ENCODE peak calls at places on chromosome 6, in nine cellular contexts. One of them, this sample, is unnamed.

GRCh38 chr6:36252005-36252404 is 17.9 kb upstream of the PNPLA1 start:
- DNase-seq in activated naive CD8-positive, alpha-beta T cell treated with anti-CD3 and anti-CD28 coated beads, Interleukin-2, amount 50 U/mL, for 16 hours: no peak
- DNase-seq in stimulated activated CD4-positive, alpha-beta T cell treated with anti-CD3 and anti-CD28 coated beads, Interleukin-12 subunit alpha, Interleukin-12 subunit beta, amount 100 ng/mL, for 4 hours: no peak
- DNase-seq in GM20000: no peak
- DNase-seq in AG08395: no peak
- DNase-seq in OCI-M1: no peak
- DNase-seq in fibroblast of lung: no peak
- DNase-seq in psoas muscle: no peak
- DNase-seq in prostate gland: no peak
- DNase-seq in this sample: no peak

GRCh38 chr6:157471895-157472686 is 91.1 kb downstream of the ZDHHC14 start:
- DNase-seq in activated naive CD8-positive, alpha-beta T cell treated with anti-CD3 and anti-CD28 coated beads, Interleukin-2, amount 50 U/mL, for 16 hours: no peak
- DNase-seq in stimulated activated CD4-positive, alpha-beta T cell treated with anti-CD3 and anti-CD28 coated beads, Interleukin-12 subunit alpha, Interleukin-12 subunit beta, amount 100 ng/mL, for 4 hours: no peak
- DNase-seq in GM20000: no peak
- DNase-seq in AG08395: no peak
- DNase-seq in OCI-M1: no peak
- DNase-seq in fibroblast of lung: no peak
- DNase-seq in psoas muscle: no peak
- DNase-seq in prostate gland: no peak
- DNase-seq in this sample: no peak

GRCh38 chr6:27290065-27290849 is 21.8 kb downstream of the POM121L2 start:
- DNase-seq in activated naive CD8-positive, alpha-beta T cell treated with anti-CD3 and anti-CD28 coated beads, Interleukin-2, amount 50 U/mL, for 16 hours: no peak
- DNase-seq in stimulated activated CD4-positive, alpha-beta T cell treated with anti-CD3 and anti-CD28 coated beads, Interleukin-12 subunit alpha, Interleukin-12 subunit beta, amount 100 ng/mL, for 4 hours: no peak
- DNase-seq in GM20000: no peak
- DNase-seq in AG08395: no peak
- DNase-seq in OCI-M1: peak
- DNase-seq in fibroblast of lung: no peak
- DNase-seq in psoas muscle: no peak
- DNase-seq in prostate gland: no peak
- DNase-seq in this sample: no peak

GRCh38 chr6:119325559-119326240 is 23.9 kb downstream of the MAN1A1 start:
- DNase-seq in activated naive CD8-positive, alpha-beta T cell treated with anti-CD3 and anti-CD28 coated beads, Interleukin-2, amount 50 U/mL, for 16 hours: no peak
- DNase-seq in stimulated activated CD4-positive, alpha-beta T cell treated with anti-CD3 and anti-CD28 coated beads, Interleukin-12 subunit alpha, Interleukin-12 subunit beta, amount 100 ng/mL, for 4 hours: no peak
- DNase-seq in GM20000: no peak
- DNase-seq in AG08395: no peak
- DNase-seq in OCI-M1: no peak
- DNase-seq in fibroblast of lung: no peak
- DNase-seq in psoas muscle: no peak
- DNase-seq in prostate gland: no peak
- DNase-seq in this sample: no peak

GRCh38 chr6:125810435-125810834 is 19.7 kb downstream of the NCOA7 start:
- DNase-seq in activated naive CD8-positive, alpha-beta T cell treated with anti-CD3 and anti-CD28 coated beads, Interleukin-2, amount 50 U/mL, for 16 hours: no peak
- DNase-seq in stimulated activated CD4-positive, alpha-beta T cell treated with anti-CD3 and anti-CD28 coated beads, Interleukin-12 subunit alpha, Interleukin-12 subunit beta, amount 100 ng/mL, for 4 hours: no peak
- DNase-seq in GM20000: no peak
- DNase-seq in AG08395: no peak
- DNase-seq in OCI-M1: no peak
- DNase-seq in fibroblast of lung: no peak
- DNase-seq in psoas muscle: no peak
- DNase-seq in prostate gland: no peak
- DNase-seq in this sample: no peak

GRCh38 chr6:168320661-168321060 is 1.1 kb upstream of the DACT2 start:
- DNase-seq in activated naive CD8-positive, alpha-beta T cell treated with anti-CD3 and anti-CD28 coated beads, Interleukin-2, amount 50 U/mL, for 16 hours: no peak
- DNase-seq in stimulated activated CD4-positive, alpha-beta T cell treated with anti-CD3 and anti-CD28 coated beads, Interleukin-12 subunit alpha, Interleukin-12 subunit beta, amount 100 ng/mL, for 4 hours: no peak
- DNase-seq in GM20000: no peak
- DNase-seq in AG08395: no peak
- DNase-seq in OCI-M1: no peak
- DNase-seq in fibroblast of lung: no peak
- DNase-seq in psoas muscle: no peak
- DNase-seq in prostate gland: no peak
- DNase-seq in this sample: no peak

GRCh38 chr6:49522710-49523593 is 23.2 kb downstream of the GLYATL3 start:
- DNase-seq in activated naive CD8-positive, alpha-beta T cell treated with anti-CD3 and anti-CD28 coated beads, Interleukin-2, amount 50 U/mL, for 16 hours: no peak
- DNase-seq in stimulated activated CD4-positive, alpha-beta T cell treated with anti-CD3 and anti-CD28 coated beads, Interleukin-12 subunit alpha, Interleukin-12 subunit beta, amount 100 ng/mL, for 4 hours: no peak
- DNase-seq in GM20000: no peak
- DNase-seq in AG08395: no peak
- DNase-seq in OCI-M1: no peak
- DNase-seq in fibroblast of lung: no peak
- DNase-seq in psoas muscle: no peak
- DNase-seq in prostate gland: peak
- DNase-seq in this sample: no peak

GRCh38 chr6:128131566-128131965 is 230.7 kb upstream of the THEMIS start:
- DNase-seq in activated naive CD8-positive, alpha-beta T cell treated with anti-CD3 and anti-CD28 coated beads, Interleukin-2, amount 50 U/mL, for 16 hours: no peak
- DNase-seq in stimulated activated CD4-positive, alpha-beta T cell treated with anti-CD3 and anti-CD28 coated beads, Interleukin-12 subunit alpha, Interleukin-12 subunit beta, amount 100 ng/mL, for 4 hours: no peak
- DNase-seq in GM20000: no peak
- DNase-seq in AG08395: no peak
- DNase-seq in OCI-M1: no peak
- DNase-seq in fibroblast of lung: peak
- DNase-seq in psoas muscle: no peak
- DNase-seq in prostate gland: no peak
- DNase-seq in this sample: no peak

GRCh38 chr6:106692112-106692822 is 62.9 kb downstream of the QRSL1 start:
- DNase-seq in activated naive CD8-positive, alpha-beta T cell treated with anti-CD3 and anti-CD28 coated beads, Interleukin-2, amount 50 U/mL, for 16 hours: no peak
- DNase-seq in stimulated activated CD4-positive, alpha-beta T cell treated with anti-CD3 and anti-CD28 coated beads, Interleukin-12 subunit alpha, Interleukin-12 subunit beta, amount 100 ng/mL, for 4 hours: no peak
- DNase-seq in GM20000: no peak
- DNase-seq in AG08395: peak
- DNase-seq in OCI-M1: no peak
- DNase-seq in fibroblast of lung: peak
- DNase-seq in psoas muscle: no peak
- DNase-seq in prostate gland: peak
- DNase-seq in this sample: no peak

GRCh38 chr6:16095180-16095579 is 33.7 kb upstream of the MYLIP start:
- DNase-seq in activated naive CD8-positive, alpha-beta T cell treated with anti-CD3 and anti-CD28 coated beads, Interleukin-2, amount 50 U/mL, for 16 hours: no peak
- DNase-seq in stimulated activated CD4-positive, alpha-beta T cell treated with anti-CD3 and anti-CD28 coated beads, Interleukin-12 subunit alpha, Interleukin-12 subunit beta, amount 100 ng/mL, for 4 hours: no peak
- DNase-seq in GM20000: no peak
- DNase-seq in AG08395: peak
- DNase-seq in OCI-M1: no peak
- DNase-seq in fibroblast of lung: no peak
- DNase-seq in psoas muscle: no peak
- DNase-seq in prostate gland: no peak
- DNase-seq in this sample: no peak

GRCh38 chr6:24504642-24505586 is 10.1 kb downstream of the ALDH5A1 start:
- DNase-seq in activated naive CD8-positive, alpha-beta T cell treated with anti-CD3 and anti-CD28 coated beads, Interleukin-2, amount 50 U/mL, for 16 hours: no peak
- DNase-seq in stimulated activated CD4-positive, alpha-beta T cell treated with anti-CD3 and anti-CD28 coated beads, Interleukin-12 subunit alpha, Interleukin-12 subunit beta, amount 100 ng/mL, for 4 hours: no peak
- DNase-seq in GM20000: no peak
- DNase-seq in AG08395: no peak
- DNase-seq in OCI-M1: no peak
- DNase-seq in fibroblast of lung: no peak
- DNase-seq in psoas muscle: no peak
- DNase-seq in prostate gland: peak
- DNase-seq in this sample: no peak

GRCh38 chr6:146598785-146599405 is at the start of gene ADGB:
- DNase-seq in activated naive CD8-positive, alpha-beta T cell treated with anti-CD3 and anti-CD28 coated beads, Interleukin-2, amount 50 U/mL, for 16 hours: no peak
- DNase-seq in stimulated activated CD4-positive, alpha-beta T cell treated with anti-CD3 and anti-CD28 coated beads, Interleukin-12 subunit alpha, Interleukin-12 subunit beta, amount 100 ng/mL, for 4 hours: no peak
- DNase-seq in GM20000: no peak
- DNase-seq in AG08395: peak
- DNase-seq in OCI-M1: peak
- DNase-seq in fibroblast of lung: peak
- DNase-seq in psoas muscle: peak
- DNase-seq in prostate gland: no peak
- DNase-seq in this sample: no peak

GRCh38 chr6:33075568-33076405 is at the start of gene HLA-DPB1:
- DNase-seq in activated naive CD8-positive, alpha-beta T cell treated with anti-CD3 and anti-CD28 coated beads, Interleukin-2, amount 50 U/mL, for 16 hours: no peak
- DNase-seq in stimulated activated CD4-positive, alpha-beta T cell treated with anti-CD3 and anti-CD28 coated beads, Interleukin-12 subunit alpha, Interleukin-12 subunit beta, amount 100 ng/mL, for 4 hours: no peak
- DNase-seq in GM20000: peak
- DNase-seq in AG08395: peak
- DNase-seq in OCI-M1: peak
- DNase-seq in fibroblast of lung: peak
- DNase-seq in psoas muscle: no peak
- DNase-seq in prostate gland: no peak
- DNase-seq in this sample: no peak

GRCh38 chr6:151131346-151131745 is 108.4 kb upstream of the AKAP12 start:
- DNase-seq in activated naive CD8-positive, alpha-beta T cell treated with anti-CD3 and anti-CD28 coated beads, Interleukin-2, amount 50 U/mL, for 16 hours: no peak
- DNase-seq in stimulated activated CD4-positive, alpha-beta T cell treated with anti-CD3 and anti-CD28 coated beads, Interleukin-12 subunit alpha, Interleukin-12 subunit beta, amount 100 ng/mL, for 4 hours: no peak
- DNase-seq in GM20000: no peak
- DNase-seq in AG08395: no peak
- DNase-seq in OCI-M1: no peak
- DNase-seq in fibroblast of lung: no peak
- DNase-seq in psoas muscle: no peak
- DNase-seq in prostate gland: no peak
- DNase-seq in this sample: no peak

GRCh38 chr6:145903356-145904102 is 60.6 kb downstream of the SHPRH start:
- DNase-seq in activated naive CD8-positive, alpha-beta T cell treated with anti-CD3 and anti-CD28 coated beads, Interleukin-2, amount 50 U/mL, for 16 hours: no peak
- DNase-seq in stimulated activated CD4-positive, alpha-beta T cell treated with anti-CD3 and anti-CD28 coated beads, Interleukin-12 subunit alpha, Interleukin-12 subunit beta, amount 100 ng/mL, for 4 hours: no peak
- DNase-seq in GM20000: no peak
- DNase-seq in AG08395: no peak
- DNase-seq in OCI-M1: no peak
- DNase-seq in fibroblast of lung: peak
- DNase-seq in psoas muscle: no peak
- DNase-seq in prostate gland: no peak
- DNase-seq in this sample: no peak

GRCh38 chr6:150720774-150721233 is 121.1 kb downstream of the PLEKHG1 start:
- DNase-seq in activated naive CD8-positive, alpha-beta T cell treated with anti-CD3 and anti-CD28 coated beads, Interleukin-2, amount 50 U/mL, for 16 hours: no peak
- DNase-seq in stimulated activated CD4-positive, alpha-beta T cell treated with anti-CD3 and anti-CD28 coated beads, Interleukin-12 subunit alpha, Interleukin-12 subunit beta, amount 100 ng/mL, for 4 hours: no peak
- DNase-seq in GM20000: peak
- DNase-seq in AG08395: no peak
- DNase-seq in OCI-M1: peak
- DNase-seq in fibroblast of lung: peak
- DNase-seq in psoas muscle: no peak
- DNase-seq in prostate gland: no peak
- DNase-seq in this sample: no peak

GRCh38 chr6:41443616-41444525 is 102.3 kb upstream of the FOXP4 start:
- DNase-seq in activated naive CD8-positive, alpha-beta T cell treated with anti-CD3 and anti-CD28 coated beads, Interleukin-2, amount 50 U/mL, for 16 hours: no peak
- DNase-seq in stimulated activated CD4-positive, alpha-beta T cell treated with anti-CD3 and anti-CD28 coated beads, Interleukin-12 subunit alpha, Interleukin-12 subunit beta, amount 100 ng/mL, for 4 hours: no peak
- DNase-seq in GM20000: no peak
- DNase-seq in AG08395: no peak
- DNase-seq in OCI-M1: no peak
- DNase-seq in fibroblast of lung: peak
- DNase-seq in psoas muscle: peak
- DNase-seq in prostate gland: no peak
- DNase-seq in this sample: no peak

GRCh38 chr6:109055771-109056235 is 38.8 kb downstream of the SESN1 start:
- DNase-seq in activated naive CD8-positive, alpha-beta T cell treated with anti-CD3 and anti-CD28 coated beads, Interleukin-2, amount 50 U/mL, for 16 hours: no peak
- DNase-seq in stimulated activated CD4-positive, alpha-beta T cell treated with anti-CD3 and anti-CD28 coated beads, Interleukin-12 subunit alpha, Interleukin-12 subunit beta, amount 100 ng/mL, for 4 hours: no peak
- DNase-seq in GM20000: no peak
- DNase-seq in AG08395: peak
- DNase-seq in OCI-M1: no peak
- DNase-seq in fibroblast of lung: peak
- DNase-seq in psoas muscle: no peak
- DNase-seq in prostate gland: no peak
- DNase-seq in this sample: no peak

GRCh38 chr6:134177753-134178229 is 125.4 kb upstream of the SLC2A12 start:
- DNase-seq in activated naive CD8-positive, alpha-beta T cell treated with anti-CD3 and anti-CD28 coated beads, Interleukin-2, amount 50 U/mL, for 16 hours: no peak
- DNase-seq in stimulated activated CD4-positive, alpha-beta T cell treated with anti-CD3 and anti-CD28 coated beads, Interleukin-12 subunit alpha, Interleukin-12 subunit beta, amount 100 ng/mL, for 4 hours: no peak
- DNase-seq in GM20000: no peak
- DNase-seq in AG08395: peak
- DNase-seq in OCI-M1: peak
- DNase-seq in fibroblast of lung: peak
- DNase-seq in psoas muscle: no peak
- DNase-seq in prostate gland: no peak
- DNase-seq in this sample: no peak

GRCh38 chr6:113825776-113826175 is 31.4 kb upstream of the MARCKS start:
- DNase-seq in activated naive CD8-positive, alpha-beta T cell treated with anti-CD3 and anti-CD28 coated beads, Interleukin-2, amount 50 U/mL, for 16 hours: no peak
- DNase-seq in stimulated activated CD4-positive, alpha-beta T cell treated with anti-CD3 and anti-CD28 coated beads, Interleukin-12 subunit alpha, Interleukin-12 subunit beta, amount 100 ng/mL, for 4 hours: no peak
- DNase-seq in GM20000: no peak
- DNase-seq in AG08395: peak
- DNase-seq in OCI-M1: no peak
- DNase-seq in fibroblast of lung: peak
- DNase-seq in psoas muscle: peak
- DNase-seq in prostate gland: peak
- DNase-seq in this sample: no peak

GRCh38 chr6:6333498-6333897 is 13.0 kb upstream of the F13A1 start:
- DNase-seq in activated naive CD8-positive, alpha-beta T cell treated with anti-CD3 and anti-CD28 coated beads, Interleukin-2, amount 50 U/mL, for 16 hours: no peak
- DNase-seq in stimulated activated CD4-positive, alpha-beta T cell treated with anti-CD3 and anti-CD28 coated beads, Interleukin-12 subunit alpha, Interleukin-12 subunit beta, amount 100 ng/mL, for 4 hours: no peak
- DNase-seq in GM20000: no peak
- DNase-seq in AG08395: peak
- DNase-seq in OCI-M1: no peak
- DNase-seq in fibroblast of lung: no peak
- DNase-seq in psoas muscle: no peak
- DNase-seq in prostate gland: no peak
- DNase-seq in this sample: no peak

GRCh38 chr6:47371139-47371874 is 61.6 kb upstream of the TNFRSF21 start:
- DNase-seq in activated naive CD8-positive, alpha-beta T cell treated with anti-CD3 and anti-CD28 coated beads, Interleukin-2, amount 50 U/mL, for 16 hours: no peak
- DNase-seq in stimulated activated CD4-positive, alpha-beta T cell treated with anti-CD3 and anti-CD28 coated beads, Interleukin-12 subunit alpha, Interleukin-12 subunit beta, amount 100 ng/mL, for 4 hours: no peak
- DNase-seq in GM20000: no peak
- DNase-seq in AG08395: no peak
- DNase-seq in OCI-M1: no peak
- DNase-seq in fibroblast of lung: no peak
- DNase-seq in psoas muscle: no peak
- DNase-seq in prostate gland: no peak
- DNase-seq in this sample: no peak

This sample was measured in stimulated activated CD8-positive, alpha-beta memory T cell treated with anti-CD3 and anti-CD28 coated beads, Interleukin-4, amount 100 ng/mL, for 4 hours.